ENCODE peak calls at places on chromosomes 5 and 9, in ten cellular contexts. X is activated CD4-positive, alpha-beta T cell treated with anti-CD3 and anti-CD28 coated beads for 48 hours; C is AG04450; A is esophagus muscularis mucosa; O is WTC11; Y is sciatic nerve; J is GM04503; N is stimulated activated naive CD4-positive, alpha-beta T cell treated with Interleukin-2 at 50 U/mL for 16 hours; M is A172; K is NCI-H460. V is an unnamed sample.

GRCh38 chr9:93466416-93467061 is 13.2 kb upstream of the FAM120AOS start:
- DNase-seq in Y (no peak), K (no peak), C (no peak), A (no peak), N (no peak), J (no peak), O (no peak), M (no peak), X (no peak), V (no peak)

GRCh38 chr5:125508225-125508624 is 761.8 kb upstream of the ZNF608 start:
- DNase-seq in J (no peak), C (no peak), N (no peak), M (no peak), K (no peak), X (no peak), A (no peak), Y (no peak), O (no peak), V (no peak)

GRCh38 chr5:72556351-72557146 is 49.3 kb upstream of the ZNF366 start:
- DNase-seq in K (peak), J (peak), M (no peak), Y (peak), C (no peak), N (no peak), A (no peak), O (peak), X (peak), V (peak)

GRCh38 chr9:97305501-97306298 is 1.8 kb upstream of the CCDC180 start:
- DNase-seq in K (no peak), J (no peak), A (peak), C (no peak), N (no peak), M (no peak), O (no peak), X (no peak), Y (no peak), V (no peak)

GRCh38 chr5:172979778-172980177 is 3.8 kb upstream of the ATP6V0E1 start:
- DNase-seq in X (no peak), C (no peak), K (no peak), J (no peak), Y (no peak), M (peak), O (no peak), N (no peak), A (no peak), V (no peak)

GRCh38 chr5:176132471-176133288 is 105.5 kb upstream of the SIMC1 start:
- DNase-seq in X (no peak), O (no peak), K (no peak), A (no peak), J (no peak), N (no peak), C (no peak), Y (no peak), M (no peak), V (no peak)

GRCh38 chr5:140056880-140057279 is 13.8 kb upstream of the NRG2 start:
- DNase-seq in K (no peak), Y (no peak), O (no peak), X (no peak), C (no peak), A (no peak), N (no peak), J (no peak), M (no peak), V (no peak)

GRCh38 chr5:135834639-135835529 is at the start of gene SLC25A48:
- DNase-seq in X (peak), Y (peak), M (peak), N (no peak), A (no peak), C (no peak), K (no peak), J (no peak), O (peak), V (no peak)

GRCh38 chr5:111742595-111742994 is 14.4 kb downstream of the NREP start:
- DNase-seq in O (no peak), M (peak), X (no peak), C (peak), A (no peak), K (no peak), J (peak), N (no peak), Y (no peak), V (peak)

GRCh38 chr5:145221416-145221815 is 613.7 kb downstream of the PRELID2 start:
- DNase-seq in K (no peak), A (no peak), C (no peak), X (no peak), M (no peak), Y (no peak), N (no peak), J (no peak), O (no peak), V (no peak)

GRCh38 chr9:35680331-35681105 is 6.8 kb downstream of the CA9 start:
- DNase-seq in Y (no peak), C (no peak), N (no peak), J (no peak), X (no peak), A (no peak), K (no peak), M (no peak), O (peak), V (peak)

GRCh38 chr5:171155621-171156020 is 153.4 kb upstream of the TLX3 start:
- DNase-seq in K (no peak), J (no peak), M (no peak), X (no peak), A (no peak), O (no peak), N (no peak), C (no peak), Y (no peak), V (no peak)

GRCh38 chr5:44809956-44810276 is 1.2 kb downstream of the MRPS30 start:
- DNase-seq in A (no peak), M (no peak), J (no peak), X (no peak), K (no peak), O (no peak), Y (no peak), C (no peak), N (no peak), V (no peak)

GRCh38 chr5:1670342-1670741 is 129.3 kb downstream of the MRPL36 start:
- DNase-seq in A (peak), Y (no peak), N (no peak), M (peak), C (no peak), K (no peak), O (no peak), X (peak), J (peak), V (no peak)

GRCh38 chr5:93407470-93407869 is 173.5 kb downstream of the NR2F1-AS1 start:
- DNase-seq in M (no peak), K (no peak), J (no peak), N (no peak), X (no peak), A (peak), O (no peak), C (no peak), Y (no peak), V (no peak)

GRCh38 chr9:37987467-37987981 is 81.5 kb downstream of the SHB start:
- DNase-seq in N (no peak), X (no peak), M (peak), O (no peak), A (no peak), K (no peak), C (no peak), J (no peak), Y (no peak), V (no peak)

GRCh38 chr5:150503977-150504620 is 3.8 kb upstream of the NDST1 start:
- DNase-seq in X (no peak), C (no peak), A (no peak), K (no peak), M (peak), O (no peak), Y (no peak), J (no peak), N (no peak), V (no peak)

GRCh38 chr9:28598396-28598795 is 1025.1 kb upstream of the C9orf72 start:
- DNase-seq in Y (no peak), A (no peak), N (no peak), K (no peak), M (no peak), J (no peak), C (no peak), X (no peak), O (peak), V (no peak)

GRCh38 chr9:133113928-133114351 is 7.1 kb downstream of the RALGDS start:
- DNase-seq in O (no peak), J (no peak), N (no peak), Y (peak), K (no peak), M (no peak), X (no peak), A (no peak), C (no peak), V (no peak)

GRCh38 chr5:58074717-58075116 is 385.2 kb downstream of the PLK2 start:
- DNase-seq in X (no peak), N (no peak), J (no peak), K (no peak), Y (no peak), A (no peak), O (no peak), C (no peak), M (no peak), V (no peak)

GRCh38 chr9:37751186-37751585 is 2.4 kb upstream of the TRMT10B start:
- DNase-seq in K (no peak), A (no peak), N (no peak), Y (no peak), C (no peak), M (no peak), J (no peak), X (no peak), O (no peak), V (no peak)

GRCh38 chr5:174750720-174751119 is 26.3 kb downstream of the MSX2 start:
- DNase-seq in X (no peak), C (no peak), K (no peak), Y (no peak), J (no peak), N (no peak), O (no peak), M (peak), A (no peak), V (peak)

GRCh38 chr9:130118841-130119520 is 53.2 kb upstream of the NCS1 start:
- DNase-seq in A (no peak), N (no peak), O (no peak), K (no peak), X (no peak), M (peak), J (no peak), Y (no peak), C (no peak), V (no peak)

GRCh38 chr9:93244510-93245436 is 60.8 kb downstream of the WNK2 start:
- DNase-seq in A (no peak), X (no peak), Y (no peak), M (no peak), K (no peak), N (no peak), J (no peak), O (no peak), C (no peak), V (no peak)

GRCh38 chr5:98424681-98425454 is 348.6 kb upstream of the RGMB start:
- DNase-seq in X (no peak), O (no peak), A (no peak), J (peak), M (no peak), N (no peak), C (peak), K (no peak), Y (no peak), V (peak)

GRCh38 chr9:131618071-131618479 is 72.8 kb downstream of the PRRT1B start:
- DNase-seq in C (no peak), A (no peak), O (no peak), J (no peak), N (no peak), K (no peak), Y (no peak), M (no peak), X (no peak), V (no peak)

GRCh38 chr5:93018461-93018860 is 562.6 kb downstream of the NR2F1-AS1 start:
- DNase-seq in K (no peak), C (no peak), N (no peak), O (no peak), Y (no peak), M (no peak), A (no peak), X (no peak), J (no peak), V (no peak)

GRCh38 chr9:127783111-127783621 is 2.7 kb upstream of the CDK9 start:
- DNase-seq in M (no peak), K (no peak), N (peak), X (peak), O (peak), Y (no peak), C (no peak), A (peak), J (no peak), V (no peak)

GRCh38 chr9:6827370-6827949 is 69.7 kb downstream of the KDM4C start:
- DNase-seq in X (peak), C (peak), O (peak), K (peak), N (no peak), J (no peak), Y (no peak), M (peak), A (no peak), V (no peak)

GRCh38 chr5:57175586-57175985 is 1.7 kb downstream of the GPBP1 start:
- DNase-seq in N (peak), C (no peak), Y (no peak), A (no peak), J (no peak), O (no peak), K (no peak), X (peak), M (no peak), V (no peak)

GRCh38 chr5:77663081-77663863 is 24.8 kb upstream of the OTP start:
- DNase-seq in Y (no peak), K (no peak), X (no peak), O (no peak), A (no peak), C (no peak), M (no peak), N (no peak), J (peak), V (no peak)

GRCh38 chr5:37882636-37883035 is 42.8 kb upstream of the GDNF start:
- DNase-seq in J (no peak), C (peak), N (no peak), O (no peak), K (no peak), A (no peak), M (no peak), Y (no peak), X (no peak), V (no peak)

GRCh38 chr5:110757118-110757729 is 18.4 kb downstream of the SLC25A46 start:
- DNase-seq in M (peak), A (no peak), X (no peak), C (no peak), N (no peak), J (no peak), O (no peak), K (peak), Y (no peak), V (no peak)

GRCh38 chr5:83220331-83220730 is 143.0 kb downstream of the XRCC4 start:
- DNase-seq in C (no peak), J (no peak), O (no peak), A (no peak), X (no peak), Y (no peak), N (no peak), M (no peak), K (no peak), V (no peak)

GRCh38 chr5:31186672-31187267 is 6.7 kb upstream of the CDH6 start:
- DNase-seq in Y (no peak), N (no peak), K (peak), O (no peak), X (no peak), J (no peak), A (no peak), M (peak), C (peak), V (no peak)

GRCh38 chr5:102799017-102799416 is 43.9 kb downstream of the PAM start:
- DNase-seq in A (no peak), X (no peak), C (no peak), K (no peak), O (no peak), Y (no peak), J (no peak), M (no peak), N (no peak), V (peak)

V was measured in AG09319.